ENCODE peak calls at places on chromosomes 4 and X, in four cellular contexts. U is BE2C, T is SK-N-SH, X is cardiac muscle cell. L is an unnamed sample.

GRCh38 chrX:123975180-123975579 is 13.7 kb downstream of the STAG2 start:
- DNase-seq in T (no peak), U (no peak), X (no peak), L (no peak)

GRCh38 chr4:98625920-98626319 is 32.5 kb downstream of the TSPAN5 start:
- DNase-seq in T (no peak), X (no peak), U (no peak), L (no peak)

GRCh38 chr4:160224049-160224448 is 1121.2 kb downstream of the RAPGEF2 start:
- DNase-seq in X (no peak), U (no peak), T (no peak), L (no peak)

GRCh38 chrX:1358793-1359476 is 22.4 kb downstream of the IL3RA start:
- DNase-seq in X (no peak), T (no peak), U (no peak), L (no peak)

GRCh38 chrX:51182545-51182944 is 150.1 kb upstream of the NUDT10 start:
- DNase-seq in T (peak), U (no peak), X (peak), L (no peak)

GRCh38 chr4:3402409-3403103 is 39.2 kb upstream of the HGFAC start:
- DNase-seq in T (no peak), X (no peak), U (no peak), L (no peak)

GRCh38 chr4:102675142-102675541 is 85.6 kb downstream of the MANBA start:
- DNase-seq in X (peak), U (no peak), T (no peak), L (no peak)

GRCh38 chr4:86816463-86817107 is 32.6 kb downstream of the SLC10A6 start:
- DNase-seq in X (no peak), T (peak), U (no peak), L (no peak)

GRCh38 chr4:94472056-94472826 is 20.5 kb downstream of the PDLIM5 start:
- DNase-seq in T (no peak), X (no peak), U (no peak), L (no peak)

GRCh38 chr4:64781737-64782326 is 372.6 kb upstream of the TECRL start:
- DNase-seq in U (no peak), T (peak), X (peak), L (no peak)

GRCh38 chr4:183960912-183961569 is 55.9 kb downstream of the STOX2 start:
- DNase-seq in T (no peak), U (peak), X (peak), L (no peak)

GRCh38 chr4:29588615-29589014 is 1131.6 kb upstream of the PCDH7 start:
- DNase-seq in T (no peak), U (no peak), X (no peak), L (no peak)

GRCh38 chrX:86806786-86807185 is 658.5 kb downstream of the DACH2 start:
- DNase-seq in U (no peak), X (peak), T (peak), L (peak)

GRCh38 chr4:58566260-58566659 is 1456.1 kb upstream of the IGFBP7 start:
- DNase-seq in U (no peak), X (no peak), T (no peak), L (no peak)

GRCh38 chr4:24065974-24066373 is 176.1 kb upstream of the PPARGC1A start:
- DNase-seq in X (no peak), U (no peak), T (no peak), L (no peak)

GRCh38 chr4:82560853-82561744 is 689 bp downstream of the TMEM150C start:
- DNase-seq in X (no peak), T (no peak), U (peak), L (no peak)

GRCh38 chr4:76002176-76002575 is 5.1 kb downstream of the CXCL9 start:
- DNase-seq in X (no peak), U (no peak), T (no peak), L (no peak)

GRCh38 chrX:138756234-138756633 is 44.7 kb upstream of the FGF13 start:
- DNase-seq in U (no peak), X (peak), T (no peak), L (peak)

GRCh38 chr4:5572114-5572513 is 136.2 kb downstream of the EVC2 start:
- DNase-seq in U (no peak), T (no peak), X (no peak), L (no peak)

GRCh38 chr4:93157984-93158383 is 670.6 kb upstream of the ATOH1 start:
- DNase-seq in T (no peak), U (no peak), X (peak), L (no peak)

GRCh38 chr4:142091085-142091513 is 454.7 kb downstream of the IL15 start:
- DNase-seq in X (no peak), T (no peak), U (no peak), L (no peak)

GRCh38 chrX:51407520-51408409 is 75.1 kb downstream of the NUDT10 start:
- DNase-seq in X (no peak), U (no peak), T (no peak), L (no peak)

GRCh38 chr4:87819281-87819919 is 13.4 kb upstream of the MEPE start:
- DNase-seq in X (no peak), T (no peak), U (no peak), L (no peak)

DNA sequence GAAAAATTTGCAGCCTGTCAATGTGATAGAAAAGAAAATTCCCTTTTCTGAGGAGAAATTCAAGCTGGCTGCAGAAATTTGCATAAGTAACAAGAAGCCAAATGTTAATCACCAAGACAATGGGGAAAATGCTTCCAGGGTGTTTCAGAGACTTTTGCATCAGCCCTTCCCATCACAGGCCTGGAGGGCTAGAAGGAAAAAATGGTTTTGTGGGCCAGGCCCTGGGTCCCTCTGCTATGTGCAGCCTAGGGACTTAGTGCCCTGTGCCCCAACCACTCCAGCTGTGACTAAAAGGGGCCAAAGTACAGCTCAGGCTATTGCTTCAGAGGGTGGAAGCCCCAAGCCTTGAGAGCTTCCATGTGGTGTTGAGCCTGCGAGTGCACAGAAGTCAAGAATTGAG is 23.9 kb downstream of the ZNF275 start:
- DNase-seq in U (no peak), X (no peak), T (no peak), L (no peak)
- TF ChIP-seq CTCF in U (no peak), X (no peak), T (no peak), L (no peak)

DNA sequence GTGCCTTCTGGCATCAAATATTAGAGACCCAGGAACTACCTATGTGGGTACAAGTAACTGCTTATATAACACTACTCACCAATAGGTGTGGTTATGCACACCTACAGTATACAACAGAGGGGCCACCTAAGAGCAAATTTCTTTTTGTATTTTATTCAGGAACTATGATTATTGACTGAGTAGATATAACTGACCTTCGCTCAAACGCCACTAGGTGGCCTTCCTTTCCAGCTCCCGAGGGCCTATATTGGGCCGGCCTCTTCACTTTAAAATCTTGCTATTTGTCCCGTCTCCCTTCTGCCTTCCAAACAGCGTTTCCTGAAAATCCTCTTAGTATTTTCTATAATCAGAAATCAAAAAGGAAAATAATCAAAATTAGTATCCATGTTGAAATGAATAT is 19.9 kb upstream of the PABPC5 start:
- DNase-seq in X (peak), U (no peak), T (peak), L (peak)
- TF ChIP-seq CTCF in X (no peak), U (no peak), T (peak), L (peak)

GRCh38 chrX:85052207-85052606 is 48.5 kb downstream of the APOOL start:
- DNase-seq in T (no peak), U (no peak), X (no peak), L (no peak)

GRCh38 chrX:85051627-85052026 is 48.0 kb downstream of the APOOL start:
- DNase-seq in U (no peak), T (no peak), X (no peak), L (no peak)

GRCh38 chrX:85052636-85053343 is 49.1 kb downstream of the APOOL start:
- DNase-seq in T (no peak), X (no peak), U (no peak), L (no peak)
- TF ChIP-seq CTCF in T (peak), X (peak), U (peak), L (no peak)

DNA sequence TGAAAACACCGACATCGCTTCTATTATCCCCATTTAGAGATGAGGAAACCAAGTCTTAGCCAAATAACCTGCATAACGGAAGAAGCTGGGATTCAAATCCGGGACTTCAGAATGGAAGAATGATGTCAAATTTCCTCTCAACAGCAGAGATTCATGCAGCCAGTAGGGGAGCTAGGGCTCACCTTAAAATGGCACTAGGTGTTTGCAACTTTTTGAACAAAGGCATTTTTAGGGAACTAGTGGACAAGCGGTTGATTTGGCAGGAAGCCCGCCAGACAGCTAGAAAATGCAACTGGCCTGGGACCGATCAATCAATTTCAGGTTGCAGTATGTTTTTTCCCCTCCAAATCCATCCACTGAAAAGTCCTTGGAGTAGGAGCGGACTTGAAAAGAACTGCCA is 224.2 kb downstream of the PTTG2 start:
- DNase-seq in X (no peak), U (no peak), T (no peak), L (no peak)
- TF ChIP-seq CTCF in X (peak), U (peak), T (peak), L (no peak)

GRCh38 chr4:18366762-18367358 is 345.3 kb upstream of the LCORL start:
- DNase-seq in X (peak), T (peak), U (peak), L (no peak)
- TF ChIP-seq CTCF in X (peak), T (peak), U (peak), L (peak)

DNA sequence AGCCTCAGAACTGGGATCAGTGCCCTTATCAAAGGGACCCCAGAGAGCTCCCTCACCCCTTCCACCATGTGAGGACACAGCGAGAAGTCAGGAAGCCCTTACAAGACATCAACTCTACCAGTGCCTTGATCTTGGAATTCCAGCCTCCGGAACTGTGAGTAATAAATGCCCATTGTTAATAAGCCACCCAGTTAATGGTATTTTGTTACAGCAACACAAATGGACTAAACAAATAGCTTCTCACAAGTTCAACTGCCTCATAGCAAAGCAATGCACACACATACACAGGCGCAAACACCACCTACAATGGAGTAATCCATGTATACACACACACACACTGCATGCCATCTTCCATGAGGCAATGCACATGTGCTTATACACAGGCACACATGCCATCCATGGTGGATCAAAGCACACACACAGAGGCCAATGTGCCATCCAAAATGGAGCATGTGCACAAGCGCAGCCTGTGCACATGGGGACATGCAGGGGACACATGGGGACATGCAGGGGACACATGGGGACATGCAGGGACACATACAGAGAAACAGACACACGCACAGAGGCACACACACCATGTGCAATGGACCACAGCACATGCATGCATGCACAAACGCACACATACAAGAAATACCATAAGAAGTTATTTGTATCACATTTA is 137.6 kb upstream of the TBL1X start:
- DNase-seq in X (no peak), U (no peak), T (no peak), L (no peak)
- TF ChIP-seq CTCF in X (no peak), U (no peak), T (no peak), L (no peak)

DNA sequence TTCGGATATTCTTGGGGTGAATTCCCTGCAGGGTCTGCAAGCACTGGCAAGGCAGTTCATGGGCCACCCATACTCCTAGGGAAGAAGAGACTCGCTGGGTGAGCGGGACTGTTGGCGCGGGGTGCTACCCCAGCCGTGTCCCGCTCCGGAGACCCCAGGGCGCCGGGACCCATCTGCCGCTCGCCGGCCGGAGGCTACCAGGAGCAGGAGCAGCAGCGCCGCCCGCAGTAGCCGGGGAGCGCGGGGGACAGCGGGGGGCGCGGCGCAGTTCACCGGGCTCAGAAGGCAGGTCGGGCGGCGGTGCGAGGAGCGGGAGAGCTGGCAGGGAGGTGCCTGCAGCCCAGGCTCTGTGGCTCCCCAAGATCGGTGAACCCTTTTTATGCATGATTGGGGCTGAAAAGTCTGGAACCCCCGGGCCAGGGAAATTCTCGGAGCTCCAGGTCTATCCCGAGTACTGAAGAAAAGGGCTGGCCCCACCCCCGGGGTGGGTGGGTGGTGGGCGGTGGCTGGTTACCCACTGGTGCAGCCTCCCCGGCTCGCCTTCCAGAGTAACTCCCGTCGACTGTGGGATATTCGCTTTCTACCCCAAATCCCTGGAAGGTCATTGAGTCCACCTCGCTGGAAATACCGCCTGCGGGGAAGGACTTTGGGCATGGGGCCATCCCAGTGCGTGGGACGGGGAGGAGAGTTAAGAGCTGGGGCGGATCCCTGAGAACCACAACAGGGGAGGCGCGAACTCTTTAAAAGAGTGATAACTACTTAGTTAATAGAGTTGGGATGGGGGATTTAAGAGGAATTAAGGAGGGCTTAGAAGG is 37.6 kb downstream of the PF4 start:
- DNase-seq in U (no peak), X (peak), T (peak), L (peak)
- TF ChIP-seq CTCF in U (no peak), X (peak), T (no peak), L (no peak)

GRCh38 chr4:89562715-89563114 is 255.1 kb upstream of the GPRIN3 start:
- DNase-seq in T (no peak), X (no peak), U (no peak), L (no peak)

GRCh38 chr4:89561051-89561450 is 253.5 kb upstream of the GPRIN3 start:
- DNase-seq in X (no peak), T (no peak), U (no peak), L (no peak)

GRCh38 chr4:89558147-89558546 is 250.5 kb upstream of the GPRIN3 start:
- DNase-seq in X (peak), U (no peak), T (no peak), L (no peak)

GRCh38 chr4:89551191-89551590 is 243.6 kb upstream of the GPRIN3 start:
- DNase-seq in X (no peak), T (no peak), U (no peak), L (no peak)

GRCh38 chr4:89556596-89557305 is 249.2 kb upstream of the GPRIN3 start:
- DNase-seq in T (no peak), X (no peak), U (no peak), L (no peak)
- TF ChIP-seq CTCF in T (no peak), X (no peak), U (no peak), L (no peak)

DNA sequence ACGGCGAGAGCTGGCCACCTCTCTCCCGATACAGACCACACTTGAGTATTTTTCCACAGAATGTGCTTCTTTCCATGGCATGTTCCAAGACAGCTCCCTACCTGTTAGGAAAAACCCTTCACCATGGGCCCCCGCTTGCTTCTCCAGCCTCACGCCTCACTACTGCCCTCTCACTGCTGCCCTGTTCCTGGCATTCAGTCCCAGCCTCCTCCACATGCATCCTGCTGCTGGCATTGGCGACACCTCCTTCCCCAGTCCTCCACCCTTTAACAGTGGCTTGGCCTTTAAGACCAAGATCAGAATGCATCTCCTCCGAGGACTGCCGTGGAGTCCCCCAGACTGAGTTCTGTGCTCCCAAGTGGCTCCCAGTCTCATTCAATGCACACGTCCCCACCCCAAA is 10.7 kb downstream of the PNMA6F start:
- DNase-seq in U (no peak), X (no peak), T (no peak), L (no peak)
- TF ChIP-seq CTCF in U (no peak), X (no peak), T (no peak), L (no peak)

DNA sequence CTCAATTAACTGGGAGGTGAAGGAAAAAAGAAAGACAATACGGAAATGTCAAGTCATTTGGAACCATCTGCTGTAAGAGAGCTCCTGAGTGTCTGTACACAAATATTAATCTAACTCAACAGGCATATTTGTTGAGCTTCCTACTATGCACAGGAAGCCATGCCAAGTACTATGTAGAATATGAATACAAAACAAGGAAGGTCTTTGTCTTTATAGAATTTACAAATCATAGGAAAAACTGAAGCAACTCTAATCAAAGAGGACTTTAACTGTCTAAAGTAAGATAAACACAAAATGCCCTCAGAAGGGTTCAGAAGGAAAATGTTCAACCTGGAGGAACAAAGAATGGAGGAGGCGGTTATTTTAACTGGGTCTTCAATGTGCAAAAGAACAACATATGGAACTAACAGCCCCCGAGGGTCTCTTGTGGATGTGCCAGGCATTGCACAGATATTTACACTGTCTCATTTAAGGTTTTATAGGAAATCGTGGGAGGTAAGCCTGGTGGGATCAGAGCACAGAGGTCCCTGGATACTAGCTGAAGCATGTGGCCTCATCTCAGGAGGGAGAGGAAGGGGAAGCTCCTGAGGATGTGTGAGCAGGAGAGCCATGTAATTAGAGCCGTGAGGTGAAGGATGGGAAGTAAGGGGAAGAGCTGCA is 5.8 kb downstream of the FAM114A1 start:
- DNase-seq in T (no peak), X (no peak), U (no peak), L (no peak)
- TF ChIP-seq CTCF in T (no peak), X (no peak), U (peak), L (no peak)

L was measured in nephron progenitor cell.